ENCODE peak calls at places on chromosomes 6 and 20, in nine cellular contexts. One of them, this sample, is unnamed.

GRCh38 chr6:91476000-91476399 is 889.1 kb upstream of the MAP3K7 start:
- DNase-seq in HCT116: no peak
- DNase-seq in CD8-positive, alpha-beta T cell: no peak
- DNase-seq in fibroblast of pulmonary artery: peak; percentile 22
- DNase-seq in BJ: no peak
- DNase-seq in astrocyte of the spinal cord: peak; percentile 69
- DNase-seq in tibial artery: no peak
- DNase-seq in body of pancreas: peak; percentile 15
- DNase-seq in GM12865: peak; percentile 32
- DNase-seq in this sample: no peak

GRCh38 chr20:45911486-45912343 is at the start of gene PLTP:
- DNase-seq in HCT116: no peak
- DNase-seq in CD8-positive, alpha-beta T cell: peak; percentile 16
- DNase-seq in fibroblast of pulmonary artery: peak; percentile 75
- DNase-seq in BJ: no peak
- DNase-seq in astrocyte of the spinal cord: peak; percentile 75
- DNase-seq in tibial artery: peak; percentile 88
- DNase-seq in body of pancreas: peak; percentile 75
- DNase-seq in GM12865: peak; percentile 41
- DNase-seq in this sample: peak; percentile 66

GRCh38 chr6:21190701-21191588 is 402.6 kb upstream of the SOX4 start:
- DNase-seq in HCT116: no peak
- DNase-seq in CD8-positive, alpha-beta T cell: no peak
- DNase-seq in fibroblast of pulmonary artery: peak; percentile 8
- DNase-seq in BJ: no peak
- DNase-seq in astrocyte of the spinal cord: peak; percentile 18
- DNase-seq in tibial artery: no peak
- DNase-seq in body of pancreas: no peak
- DNase-seq in GM12865: peak; percentile 46
- DNase-seq in this sample: no peak

GRCh38 chr20:31566658-31567379 is 38.3 kb upstream of the ID1 start:
- DNase-seq in HCT116: peak; percentile 75
- DNase-seq in CD8-positive, alpha-beta T cell: no peak
- DNase-seq in fibroblast of pulmonary artery: no peak
- DNase-seq in BJ: no peak
- DNase-seq in astrocyte of the spinal cord: no peak
- DNase-seq in tibial artery: no peak
- DNase-seq in body of pancreas: peak; percentile 73
- DNase-seq in GM12865: peak; percentile 53
- DNase-seq in this sample: no peak

GRCh38 chr20:32108814-32109391 is 611 bp upstream of the TM9SF4 start:
- DNase-seq in HCT116: no peak
- DNase-seq in CD8-positive, alpha-beta T cell: no peak
- DNase-seq in fibroblast of pulmonary artery: no peak
- DNase-seq in BJ: no peak
- DNase-seq in astrocyte of the spinal cord: no peak
- DNase-seq in tibial artery: no peak
- DNase-seq in body of pancreas: no peak
- DNase-seq in GM12865: no peak
- DNase-seq in this sample: no peak

GRCh38 chr20:61502433-61502832 is 250.4 kb downstream of the CDH4 start:
- DNase-seq in HCT116: no peak
- DNase-seq in CD8-positive, alpha-beta T cell: no peak
- DNase-seq in fibroblast of pulmonary artery: no peak
- DNase-seq in BJ: no peak
- DNase-seq in astrocyte of the spinal cord: peak; percentile 33
- DNase-seq in tibial artery: no peak
- DNase-seq in body of pancreas: no peak
- DNase-seq in GM12865: no peak
- DNase-seq in this sample: no peak

GRCh38 chr20:31926493-31926892 is 25.4 kb downstream of the PDRG1 start:
- DNase-seq in HCT116: no peak
- DNase-seq in CD8-positive, alpha-beta T cell: no peak
- DNase-seq in fibroblast of pulmonary artery: no peak
- DNase-seq in BJ: no peak
- DNase-seq in astrocyte of the spinal cord: no peak
- DNase-seq in tibial artery: no peak
- DNase-seq in body of pancreas: no peak
- DNase-seq in GM12865: no peak
- DNase-seq in this sample: no peak

GRCh38 chr6:140052757-140053729 is 678.6 kb upstream of the CITED2 start:
- DNase-seq in HCT116: no peak
- DNase-seq in CD8-positive, alpha-beta T cell: no peak
- DNase-seq in fibroblast of pulmonary artery: peak; percentile 68
- DNase-seq in BJ: no peak
- DNase-seq in astrocyte of the spinal cord: peak; percentile 29
- DNase-seq in tibial artery: no peak
- DNase-seq in body of pancreas: no peak
- DNase-seq in GM12865: peak; percentile 35
- DNase-seq in this sample: no peak

GRCh38 chr6:6622557-6622956 is 34.0 kb downstream of the LY86 start:
- DNase-seq in HCT116: no peak
- DNase-seq in CD8-positive, alpha-beta T cell: no peak
- DNase-seq in fibroblast of pulmonary artery: no peak
- DNase-seq in BJ: no peak
- DNase-seq in astrocyte of the spinal cord: no peak
- DNase-seq in tibial artery: no peak
- DNase-seq in body of pancreas: no peak
- DNase-seq in GM12865: no peak
- DNase-seq in this sample: no peak

GRCh38 chr6:24274441-24275083 is 83.3 kb downstream of the DCDC2 start:
- DNase-seq in HCT116: no peak
- DNase-seq in CD8-positive, alpha-beta T cell: no peak
- DNase-seq in fibroblast of pulmonary artery: peak; percentile 39
- DNase-seq in BJ: no peak
- DNase-seq in astrocyte of the spinal cord: peak; percentile 1
- DNase-seq in tibial artery: no peak
- DNase-seq in body of pancreas: no peak
- DNase-seq in GM12865: no peak
- DNase-seq in this sample: no peak

GRCh38 chr6:2596222-2596621 is 154.5 kb downstream of the MYLK4 start:
- DNase-seq in HCT116: no peak
- DNase-seq in CD8-positive, alpha-beta T cell: no peak
- DNase-seq in fibroblast of pulmonary artery: no peak
- DNase-seq in BJ: no peak
- DNase-seq in astrocyte of the spinal cord: no peak
- DNase-seq in tibial artery: no peak
- DNase-seq in body of pancreas: no peak
- DNase-seq in GM12865: no peak
- DNase-seq in this sample: no peak

GRCh38 chr20:44632103-44632752 is 19.3 kb downstream of the ADA start:
- DNase-seq in HCT116: no peak
- DNase-seq in CD8-positive, alpha-beta T cell: no peak
- DNase-seq in fibroblast of pulmonary artery: no peak
- DNase-seq in BJ: no peak
- DNase-seq in astrocyte of the spinal cord: no peak
- DNase-seq in tibial artery: no peak
- DNase-seq in body of pancreas: no peak
- DNase-seq in GM12865: no peak
- DNase-seq in this sample: no peak

GRCh38 chr20:856361-856775 is 22.9 kb downstream of the FAM110A start:
- DNase-seq in HCT116: peak; percentile 92
- DNase-seq in CD8-positive, alpha-beta T cell: no peak
- DNase-seq in fibroblast of pulmonary artery: peak; percentile 68
- DNase-seq in BJ: no peak
- DNase-seq in astrocyte of the spinal cord: peak; percentile 78
- DNase-seq in tibial artery: no peak
- DNase-seq in body of pancreas: peak; percentile 49
- DNase-seq in GM12865: no peak
- DNase-seq in this sample: peak; percentile 60

GRCh38 chr6:11987390-11987789 is 24.7 kb upstream of the HIVEP1 start:
- DNase-seq in HCT116: no peak
- DNase-seq in CD8-positive, alpha-beta T cell: no peak
- DNase-seq in fibroblast of pulmonary artery: no peak
- DNase-seq in BJ: no peak
- DNase-seq in astrocyte of the spinal cord: no peak
- DNase-seq in tibial artery: no peak
- DNase-seq in body of pancreas: no peak
- DNase-seq in GM12865: no peak
- DNase-seq in this sample: no peak

DNA sequence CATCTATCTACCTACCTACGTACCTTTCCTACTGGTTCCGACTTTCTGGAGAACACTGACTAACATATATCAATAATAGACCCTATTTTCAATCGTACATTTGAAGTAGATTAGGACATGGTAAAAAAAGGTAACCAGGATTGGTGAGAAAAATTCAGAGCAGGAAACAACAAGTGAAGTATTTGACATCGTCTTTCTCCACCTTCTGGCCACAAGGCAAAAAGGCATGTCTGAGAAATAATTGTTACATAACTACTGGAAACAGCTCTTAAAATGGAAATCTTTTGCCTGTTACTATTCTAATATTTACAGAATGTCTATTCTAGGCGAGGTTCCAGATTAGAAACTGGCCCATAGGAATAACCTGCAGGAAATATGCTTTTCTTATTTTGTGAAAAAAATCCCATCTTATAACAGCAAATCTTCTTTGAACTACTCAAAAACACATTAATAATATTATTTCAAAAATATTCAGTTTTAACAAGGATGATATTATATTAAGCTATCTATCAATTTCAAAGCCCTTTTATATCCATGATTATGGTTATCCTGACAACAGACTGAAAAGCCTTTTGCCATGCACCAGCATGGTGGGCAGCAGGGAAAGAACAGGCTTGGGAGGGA is 80.8 kb downstream of the RCAN2 start:
- DNase-seq in HCT116: peak; percentile 32
- DNase-seq in CD8-positive, alpha-beta T cell: no peak
- DNase-seq in fibroblast of pulmonary artery: peak; percentile 68
- DNase-seq in BJ: no peak
- DNase-seq in astrocyte of the spinal cord: peak; percentile 47
- DNase-seq in tibial artery: no peak
- DNase-seq in body of pancreas: peak; percentile 41
- DNase-seq in GM12865: peak; percentile 57
- DNase-seq in this sample: no peak
- TF ChIP-seq CTCF in HCT116: peak; percentile 49
- TF ChIP-seq CTCF in CD8-positive, alpha-beta T cell: peak; percentile 63
- TF ChIP-seq CTCF in fibroblast of pulmonary artery: peak; percentile 64
- TF ChIP-seq CTCF in BJ: peak; percentile 58
- TF ChIP-seq CTCF in astrocyte of the spinal cord: peak; percentile 47
- TF ChIP-seq CTCF in tibial artery: peak; percentile 73
- TF ChIP-seq CTCF in body of pancreas: peak; percentile 97
- TF ChIP-seq CTCF in GM12865: peak; percentile 59
- TF ChIP-seq CTCF in this sample: peak; percentile 83

GRCh38 chr20:9903048-9903651 is 64.3 kb upstream of the PAK5 start:
- DNase-seq in HCT116: peak; percentile 26
- DNase-seq in CD8-positive, alpha-beta T cell: no peak
- DNase-seq in fibroblast of pulmonary artery: peak; percentile 3
- DNase-seq in BJ: no peak
- DNase-seq in astrocyte of the spinal cord: no peak
- DNase-seq in tibial artery: no peak
- DNase-seq in body of pancreas: no peak
- DNase-seq in GM12865: peak; percentile 28
- DNase-seq in this sample: no peak
- TF ChIP-seq CTCF in HCT116: peak; percentile 77
- TF ChIP-seq CTCF in CD8-positive, alpha-beta T cell: no peak
- TF ChIP-seq CTCF in fibroblast of pulmonary artery: peak; percentile 51
- TF ChIP-seq CTCF in BJ: peak; percentile 34
- TF ChIP-seq CTCF in astrocyte of the spinal cord: peak; percentile 63
- TF ChIP-seq CTCF in tibial artery: no peak
- TF ChIP-seq CTCF in body of pancreas: no peak
- TF ChIP-seq CTCF in GM12865: peak; percentile 64
- TF ChIP-seq CTCF in this sample: peak; percentile 36

DNA sequence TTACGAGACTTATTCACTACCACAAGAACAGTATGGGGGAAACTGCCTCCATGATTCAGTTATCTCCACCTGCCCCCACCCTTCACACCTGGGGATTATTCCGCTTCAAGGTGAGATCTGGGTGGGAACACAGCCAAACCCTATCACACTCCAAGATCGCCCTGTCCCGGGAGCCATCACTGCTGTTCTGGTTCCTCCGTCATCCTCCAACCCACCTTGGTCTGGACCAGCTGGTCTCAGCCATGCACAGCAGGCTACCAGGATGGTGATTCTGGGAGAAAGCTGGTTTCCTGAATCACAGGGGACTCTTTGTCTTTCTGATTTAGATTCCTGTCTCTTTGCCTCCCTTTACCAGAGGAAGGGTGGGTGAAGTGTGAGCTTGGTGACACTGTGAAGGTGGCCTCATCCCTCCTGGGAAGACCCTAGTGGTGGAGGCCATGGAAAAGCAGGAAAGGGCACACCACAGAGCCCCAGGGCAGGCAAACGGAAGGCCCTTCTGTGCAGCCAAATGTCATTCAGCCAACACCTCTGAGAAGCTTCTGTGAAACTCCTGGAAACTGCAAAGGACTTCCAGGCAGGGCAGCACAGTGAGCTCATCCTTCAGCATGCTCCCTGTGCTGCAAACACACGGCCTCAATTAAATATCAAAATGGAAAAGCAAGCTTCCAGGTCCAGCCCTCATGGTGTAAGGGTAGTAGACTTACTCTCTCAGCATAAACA is 169.9 kb downstream of the ANKRD60 start:
- DNase-seq in HCT116: no peak
- DNase-seq in CD8-positive, alpha-beta T cell: no peak
- DNase-seq in fibroblast of pulmonary artery: no peak
- DNase-seq in BJ: no peak
- DNase-seq in astrocyte of the spinal cord: no peak
- DNase-seq in tibial artery: peak; percentile 19
- DNase-seq in body of pancreas: no peak
- DNase-seq in GM12865: no peak
- DNase-seq in this sample: no peak
- TF ChIP-seq CTCF in HCT116: no peak
- TF ChIP-seq CTCF in CD8-positive, alpha-beta T cell: no peak
- TF ChIP-seq CTCF in fibroblast of pulmonary artery: no peak
- TF ChIP-seq CTCF in BJ: no peak
- TF ChIP-seq CTCF in astrocyte of the spinal cord: no peak
- TF ChIP-seq CTCF in tibial artery: no peak
- TF ChIP-seq CTCF in body of pancreas: no peak
- TF ChIP-seq CTCF in GM12865: no peak
- TF ChIP-seq CTCF in this sample: no peak

GRCh38 chr6:125753218-125753936 is 3.9 kb downstream of the HEY2 start:
- DNase-seq in HCT116: peak; percentile 13
- DNase-seq in CD8-positive, alpha-beta T cell: no peak
- DNase-seq in fibroblast of pulmonary artery: peak; percentile 67
- DNase-seq in BJ: no peak
- DNase-seq in astrocyte of the spinal cord: peak; percentile 56
- DNase-seq in tibial artery: no peak
- DNase-seq in body of pancreas: peak; percentile 57
- DNase-seq in GM12865: peak; percentile 50
- DNase-seq in this sample: no peak
- TF ChIP-seq CTCF in HCT116: peak; percentile 17
- TF ChIP-seq CTCF in CD8-positive, alpha-beta T cell: peak; percentile 54
- TF ChIP-seq CTCF in fibroblast of pulmonary artery: peak; percentile 45
- TF ChIP-seq CTCF in BJ: peak; percentile 28
- TF ChIP-seq CTCF in astrocyte of the spinal cord: peak; percentile 20
- TF ChIP-seq CTCF in tibial artery: peak; percentile 39
- TF ChIP-seq CTCF in body of pancreas: peak; percentile 45
- TF ChIP-seq CTCF in GM12865: peak; percentile 26
- TF ChIP-seq CTCF in this sample: peak; percentile 51

DNA sequence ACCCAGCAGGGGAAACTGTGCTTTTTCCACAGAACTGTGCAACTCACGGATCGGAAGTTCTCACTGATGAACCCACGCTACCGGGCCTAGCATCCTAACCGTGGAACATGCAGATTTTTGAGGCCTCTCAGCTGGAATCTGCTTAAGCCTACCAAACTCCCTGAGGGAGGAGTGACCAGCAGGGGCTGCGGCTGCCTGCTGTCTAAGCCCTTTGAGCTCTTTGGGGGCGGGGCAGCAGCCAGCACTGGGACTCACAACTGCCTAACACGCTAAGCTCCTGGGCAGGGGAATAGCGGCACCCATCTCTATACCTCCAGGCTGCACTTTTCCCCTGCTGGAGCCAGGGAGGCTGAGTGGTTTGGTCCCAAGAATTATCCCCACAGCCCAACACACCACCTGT is 20.4 kb upstream of the METTL24 start:
- DNase-seq in HCT116: no peak
- DNase-seq in CD8-positive, alpha-beta T cell: no peak
- DNase-seq in fibroblast of pulmonary artery: no peak
- DNase-seq in BJ: no peak
- DNase-seq in astrocyte of the spinal cord: no peak
- DNase-seq in tibial artery: no peak
- DNase-seq in body of pancreas: no peak
- DNase-seq in GM12865: no peak
- DNase-seq in this sample: no peak
- TF ChIP-seq CTCF in HCT116: no peak
- TF ChIP-seq CTCF in CD8-positive, alpha-beta T cell: no peak
- TF ChIP-seq CTCF in fibroblast of pulmonary artery: no peak
- TF ChIP-seq CTCF in BJ: no peak
- TF ChIP-seq CTCF in astrocyte of the spinal cord: no peak
- TF ChIP-seq CTCF in tibial artery: no peak
- TF ChIP-seq CTCF in body of pancreas: no peak
- TF ChIP-seq CTCF in GM12865: no peak
- TF ChIP-seq CTCF in this sample: no peak

This sample was measured in lower lobe of right lung.